ENCODE peak calls at places on chromosomes 4 and X, in five cellular contexts. S, Q, P, M and L are unnamed samples.
A peak's percentile ranks its signal among the peaks of the same experiment; 100 is the strongest.

GRCh38 chrX:110317079-110317819 is 636 bp downstream of the AMMECR1 start:
- DNase-seq in S (no peak), Q (peak; percentile 23), P (peak; percentile 4), M (peak; percentile 24), L (no peak)

GRCh38 chrX:11341274-11342256 is 48.4 kb downstream of the AMELX start:
- DNase-seq in S (no peak), Q (peak; percentile 75), P (no peak), M (peak; percentile 28), L (no peak)

GRCh38 chr4:84279678-84280077 is 219.4 kb downstream of the NKX6-1 start:
- DNase-seq in S (no peak), Q (no peak), P (no peak), M (no peak), L (no peak)

GRCh38 chr4:123578276-123579014 is 181.8 kb downstream of the SPRY1 start:
- DNase-seq in S (no peak), Q (no peak), P (no peak), M (no peak), L (no peak)

GRCh38 chr4:8341691-8342090 is 72.1 kb downstream of the HTRA3 start:
- DNase-seq in S (no peak), Q (peak; percentile 68), P (peak; percentile 8), M (no peak), L (no peak)

GRCh38 chrX:48794993-48795501 is 6.8 kb upstream of the HDAC6 start:
- DNase-seq in S (no peak), Q (no peak), P (no peak), M (no peak), L (no peak)

GRCh38 chrX:68945603-68946228 is 116.9 kb downstream of the EFNB1 start:
- DNase-seq in S (no peak), Q (no peak), P (no peak), M (no peak), L (no peak)

GRCh38 chr4:142512161-142512560 is 333.9 kb downstream of the INPP4B start:
- DNase-seq in S (no peak), Q (no peak), P (no peak), M (no peak), L (no peak)

GRCh38 chr4:68361146-68361589 is 11.3 kb upstream of the YTHDC1 start:
- DNase-seq in S (peak; percentile 61), Q (no peak), P (no peak), M (no peak), L (no peak)

GRCh38 chr4:108762559-108763225 is at the start of gene ETNPPL:
- DNase-seq in S (no peak), Q (no peak), P (peak; percentile 29), M (peak; percentile 25), L (no peak)

GRCh38 chr4:140061194-140061593 is 92.8 kb downstream of the MAML3 start:
- DNase-seq in S (peak; percentile 42), Q (no peak), P (no peak), M (no peak), L (no peak)

GRCh38 chr4:76623217-76624060 is 188.4 kb downstream of the SHROOM3 start:
- DNase-seq in S (no peak), Q (no peak), P (no peak), M (no peak), L (no peak)

GRCh38 chrX:103537871-103538387 is 18.6 kb upstream of the RAB40A start:
- DNase-seq in S (no peak), Q (no peak), P (no peak), M (no peak), L (no peak)

GRCh38 chr4:163070023-163070422 is 96.7 kb downstream of the NAF1 start:
- DNase-seq in S (no peak), Q (no peak), P (no peak), M (no peak), L (no peak)